ENCODE peak calls at places on chromosomes 13 and 19, in ten cellular contexts. E is ecto neural progenitor cell; T is nephron progenitor cell; K is substantia nigra; O is stimulated activated CD8-positive, alpha-beta memory T cell treated with anti-CD3 and anti-CD28 coated beads, Interleukin-4, amount 100 ng/mL, for 24 hours; N is hepatocyte; D is M059J; Z is choroid plexus epithelial cell; A is T-helper 1 cell; X is stimulated activated CD4-positive, alpha-beta T cell treated with anti-CD3 and anti-CD28 coated beads, TNF-alpha, amount 100 ng/mL, for 1 hour. G is an unnamed sample.

GRCh38 chr19:4288091-4288777 is 9.2 kb downstream of the SHD start:
- DNase-seq in E (no peak), T (no peak), K (no peak), O (no peak), N (no peak), D (no peak), Z (no peak), A (no peak), X (no peak), G (no peak)

GRCh38 chr19:14354445-14354844 is 26.8 kb upstream of the ADGRE5 start:
- DNase-seq in E (no peak), T (no peak), K (no peak), O (no peak), N (no peak), D (no peak), Z (no peak), A (no peak), X (no peak), G (no peak)

GRCh38 chr19:7639863-7640348 is 3.0 kb downstream of the STXBP2 start:
- DNase-seq in E (no peak), T (no peak), K (no peak), O (no peak), N (no peak), D (no peak), Z (no peak), A (no peak), X (no peak), G (no peak)

GRCh38 chr13:113742000-113742441 is 17.0 kb upstream of the TMEM255B start:
- DNase-seq in E (peak; percentile 58), T (peak; percentile 46), K (no peak), O (no peak), N (peak; percentile 79), D (peak; percentile 56), Z (peak; percentile 56), A (no peak), X (no peak), G (no peak)

GRCh38 chr19:13644648-13645047 is 119.7 kb upstream of the MRI1 start:
- DNase-seq in E (no peak), T (no peak), K (no peak), O (no peak), N (no peak), D (no peak), Z (no peak), A (no peak), X (no peak), G (no peak)

GRCh38 chr13:37047032-37047431 is 12.5 kb downstream of the SUPT20H start:
- DNase-seq in E (no peak), T (no peak), K (no peak), O (no peak), N (no peak), D (no peak), Z (no peak), A (no peak), X (no peak), G (no peak)

GRCh38 chr19:35044317-35045117 is 3.0 kb downstream of the HPN start:
- DNase-seq in E (peak; percentile 86), T (peak; percentile 84), K (no peak), O (peak; percentile 39), N (peak; percentile 54), D (peak; percentile 39), Z (peak; percentile 56), A (peak; percentile 44), X (peak; percentile 14), G (peak; percentile 68)

GRCh38 chr13:51849145-51850101 is 4.4 kb upstream of the TMEM272 start:
- DNase-seq in E (peak; percentile 73), T (peak; percentile 60), K (no peak), O (peak; percentile 30), N (no peak), D (peak; percentile 8), Z (peak; percentile 62), A (no peak), X (no peak), G (peak; percentile 40)

GRCh38 chr13:112731667-112732616 is 42.1 kb downstream of the ATP11A start:
- DNase-seq in E (no peak), T (no peak), K (no peak), O (no peak), N (no peak), D (no peak), Z (no peak), A (no peak), X (no peak), G (no peak)

GRCh38 chr19:13953021-13953531 is 767 bp downstream of the DCAF15 start:
- DNase-seq in E (no peak), T (no peak), K (no peak), O (no peak), N (peak; percentile 59), D (peak; percentile 47), Z (peak; percentile 45), A (no peak), X (no peak), G (no peak)

GRCh38 chr19:53906211-53907192 is 2.6 kb upstream of the CACNG7 start:
- DNase-seq in E (peak; percentile 82), T (peak; percentile 84), K (no peak), O (peak; percentile 55), N (peak; percentile 56), D (no peak), Z (peak; percentile 13), A (peak; percentile 47), X (peak; percentile 35), G (peak; percentile 49)

GRCh38 chr19:1057185-1057857 is 9.6 kb upstream of the ARHGAP45 start:
- DNase-seq in E (no peak), T (no peak), K (no peak), O (no peak), N (no peak), D (peak; percentile 73), Z (peak; percentile 70), A (no peak), X (no peak), G (no peak)

GRCh38 chr19:38975861-38976271 is 324 bp upstream of the FBXO17 start:
- DNase-seq in E (no peak), T (no peak), K (no peak), O (no peak), N (peak; percentile 70), D (peak; percentile 51), Z (peak; percentile 51), A (no peak), X (no peak), G (peak; percentile 37)

GRCh38 chr19:7861619-7862412 is 12.4 kb downstream of the PRR36 start:
- DNase-seq in E (peak; percentile 68), T (no peak), K (no peak), O (no peak), N (no peak), D (no peak), Z (no peak), A (no peak), X (no peak), G (no peak)

GRCh38 chr19:13995878-13996765 is 10.0 kb downstream of the RFX1 start:
- DNase-seq in E (no peak), T (no peak), K (no peak), O (no peak), N (no peak), D (no peak), Z (no peak), A (no peak), X (no peak), G (no peak)

GRCh38 chr19:46784262-46785053 is 3.9 kb downstream of the SLC1A5 start:
- DNase-seq in E (peak; percentile 83), T (peak; percentile 66), K (no peak), O (peak; percentile 62), N (peak; percentile 84), D (peak; percentile 97), Z (peak; percentile 93), A (no peak), X (no peak), G (peak; percentile 29)

GRCh38 chr13:105513448-105513847 is 1022.0 kb downstream of the EFNB2 start:
- DNase-seq in E (no peak), T (no peak), K (no peak), O (no peak), N (no peak), D (peak; percentile 9), Z (peak; percentile 3), A (no peak), X (no peak), G (no peak)

GRCh38 chr13:94322925-94323324 is 156.6 kb downstream of the DCT start:
- DNase-seq in E (no peak), T (no peak), K (no peak), O (no peak), N (no peak), D (peak; percentile 32), Z (no peak), A (no peak), X (no peak), G (no peak)

GRCh38 chr19:10961763-10962536 is 1.1 kb downstream of the SMARCA4 start:
- DNase-seq in E (no peak), T (no peak), K (no peak), O (no peak), N (no peak), D (peak; percentile 12), Z (no peak), A (no peak), X (no peak), G (peak; percentile 35)

GRCh38 chr19:16457195-16457953 is 14.4 kb downstream of the EPS15L1 start:
- DNase-seq in E (no peak), T (peak; percentile 54), K (no peak), O (no peak), N (no peak), D (peak; percentile 67), Z (peak; percentile 67), A (no peak), X (no peak), G (no peak)

GRCh38 chr19:34428549-34429285 is 536 bp downstream of the UBA2 start:
- DNase-seq in E (no peak), T (no peak), K (no peak), O (peak; percentile 27), N (peak; percentile 58), D (peak; percentile 44), Z (peak; percentile 26), A (no peak), X (no peak), G (peak; percentile 15)

GRCh38 chr13:99486996-99487395 is 14.3 kb upstream of the TM9SF2 start:
- DNase-seq in E (no peak), T (no peak), K (no peak), O (no peak), N (no peak), D (no peak), Z (no peak), A (no peak), X (no peak), G (no peak)

GRCh38 chr19:53867225-53868090 is at the start of gene MYADM:
- DNase-seq in E (peak; percentile 100), T (peak; percentile 100), K (peak; percentile 93), O (peak; percentile 98), N (peak; percentile 99), D (peak; percentile 99), Z (peak; percentile 99), A (peak; percentile 100), X (peak; percentile 100), G (peak; percentile 100)

GRCh38 chr19:14449321-14449720 is 16.2 kb downstream of the PKN1 start:
- DNase-seq in E (no peak), T (no peak), K (no peak), O (no peak), N (no peak), D (no peak), Z (no peak), A (no peak), X (no peak), G (no peak)

GRCh38 chr19:29329460-29330134 is 116.6 kb upstream of the UQCRFS1 start:
- DNase-seq in E (peak; percentile 70), T (peak; percentile 88), K (no peak), O (no peak), N (peak; percentile 51), D (peak; percentile 40), Z (no peak), A (no peak), X (no peak), G (peak; percentile 54)

GRCh38 chr13:23570099-23570926 is at the start of gene TNFRSF19:
- DNase-seq in E (peak; percentile 75), T (peak; percentile 68), K (no peak), O (no peak), N (peak; percentile 64), D (peak; percentile 94), Z (peak; percentile 76), A (no peak), X (no peak), G (no peak)

GRCh38 chr19:3665681-3666544 is 34.4 kb downstream of the PIP5K1C start:
- DNase-seq in E (peak; percentile 88), T (peak; percentile 87), K (peak; percentile 13), O (peak; percentile 61), N (peak; percentile 62), D (no peak), Z (peak; percentile 24), A (peak; percentile 67), X (peak; percentile 68), G (peak; percentile 53)

GRCh38 chr13:28494861-28495585 is at the start of gene FLT1:
- DNase-seq in E (peak; percentile 80), T (peak; percentile 71), K (no peak), O (peak; percentile 9), N (peak; percentile 60), D (peak; percentile 28), Z (no peak), A (no peak), X (no peak), G (peak; percentile 38)